ENCODE peak calls at places on chromosomes 13 and 19, in seven cellular contexts. B, A, J, T, M, O and Z are unnamed samples.

GRCh38 chr13:71360041-71360440 is 507.0 kb downstream of the DACH1 start:
- DNase-seq in T (no peak), J (no peak), O (no peak), B (no peak), M (peak), A (no peak), Z (no peak)

GRCh38 chr19:38718747-38719543 is 25.3 kb downstream of the CAPN12 start:
- DNase-seq in A (peak), M (peak), T (no peak), B (no peak), O (peak), J (no peak), Z (no peak)

GRCh38 chr19:32450217-32450616 is 44.6 kb downstream of the DPY19L3 start:
- DNase-seq in T (no peak), O (no peak), M (peak), B (no peak), A (no peak), J (no peak), Z (no peak)

GRCh38 chr19:57708641-57709354 is at the start of gene ZNF154:
- DNase-seq in O (peak), B (peak), A (peak), M (peak), T (no peak), J (peak), Z (no peak)

GRCh38 chr13:109787135-109787954 is 962 bp upstream of the IRS2 start:
- DNase-seq in J (no peak), T (no peak), M (peak), O (no peak), A (peak), B (peak), Z (peak)

GRCh38 chr19:23311551-23311950 is 61.4 kb upstream of the ZNF724 start:
- DNase-seq in M (no peak), O (no peak), T (no peak), J (no peak), B (no peak), A (no peak), Z (no peak)

GRCh38 chr19:6212403-6213265 is 67.1 kb downstream of the MLLT1 start:
- DNase-seq in A (peak), B (no peak), O (no peak), T (no peak), M (no peak), J (no peak), Z (peak)

GRCh38 chr13:108827637-108828036 is 198.2 kb downstream of the MYO16 start:
- DNase-seq in T (no peak), B (no peak), A (no peak), J (no peak), M (no peak), O (no peak), Z (no peak)

GRCh38 chr19:42606660-42607351 is 12.1 kb upstream of the CEACAM8 start:
- DNase-seq in B (peak), J (no peak), M (peak), A (peak), O (no peak), T (peak), Z (peak)

GRCh38 chr19:16197622-16198362 is at the start of gene AP1M1:
- DNase-seq in M (peak), B (peak), T (peak), A (peak), J (peak), O (peak), Z (peak)

GRCh38 chr19:4456843-4457653 is 546 bp downstream of the UBXN6 start:
- DNase-seq in A (peak), B (peak), J (no peak), O (no peak), M (peak), T (peak), Z (no peak)

GRCh38 chr19:35710784-35711723 is 6.7 kb downstream of the ZBTB32 start:
- DNase-seq in O (no peak), M (no peak), B (no peak), J (no peak), A (no peak), T (no peak), Z (no peak)

GRCh38 chr19:35513231-35513974 is at the start of gene DMKN:
- DNase-seq in A (no peak), J (no peak), O (no peak), B (no peak), M (peak), T (peak), Z (no peak)

GRCh38 chr13:74070513-74070912 is 63.7 kb downstream of the KLF12 start:
- DNase-seq in T (no peak), J (no peak), M (no peak), O (no peak), B (no peak), A (no peak), Z (no peak)

GRCh38 chr13:23321534-23322241 is 111.8 kb downstream of the SACS start:
- DNase-seq in J (no peak), M (peak), O (no peak), B (no peak), A (peak), T (peak), Z (no peak)

GRCh38 chr19:11295665-11296245 is at the start of gene TSPAN16:
- DNase-seq in B (no peak), J (no peak), A (peak), O (no peak), M (no peak), T (no peak), Z (no peak)

GRCh38 chr13:24503376-24503690 is 9.2 kb downstream of the PARP4 start:
- DNase-seq in B (no peak), T (no peak), A (no peak), M (no peak), J (no peak), O (no peak), Z (no peak)

GRCh38 chr13:19782049-19782726 is 557 bp downstream of the PSPC1 start:
- DNase-seq in O (peak), A (peak), M (peak), B (peak), T (peak), J (peak), Z (peak)

GRCh38 chr13:23898101-23898500 is 799 bp upstream of the C1QTNF9B start:
- DNase-seq in O (no peak), B (no peak), M (peak), T (no peak), A (peak), J (no peak), Z (no peak)

GRCh38 chr19:56091066-56091490 is 30.0 kb downstream of the ZNF787 start:
- DNase-seq in O (no peak), J (no peak), M (peak), B (no peak), A (no peak), T (peak), Z (peak)

GRCh38 chr13:20190481-20191310 is 2.0 kb downstream of the GJB2 start:
- DNase-seq in T (peak), A (no peak), M (peak), J (no peak), B (no peak), O (no peak), Z (no peak)

GRCh38 chr13:65841156-65841555 is 1389.0 kb downstream of the PCDH9 start:
- DNase-seq in B (no peak), O (no peak), A (no peak), M (no peak), J (no peak), T (no peak), Z (no peak)

GRCh38 chr19:30222428-30222873 is 149.7 kb upstream of the ZNF536 start:
- DNase-seq in B (no peak), O (no peak), M (no peak), T (no peak), A (peak), J (no peak), Z (no peak)

GRCh38 chr19:50690439-50690838 is 29.2 kb downstream of the SHANK1 start:
- DNase-seq in M (no peak), A (no peak), J (no peak), O (no peak), T (no peak), B (no peak), Z (no peak)

GRCh38 chr19:802888-803561 is 5.8 kb downstream of the PTBP1 start:
- DNase-seq in T (no peak), B (no peak), A (peak), J (no peak), M (no peak), O (no peak), Z (no peak)

GRCh38 chr13:99376924-99377323 is 69.7 kb upstream of the GPR183 start:
- DNase-seq in B (no peak), T (no peak), O (no peak), J (no peak), M (no peak), A (no peak), Z (no peak)

GRCh38 chr13:112928958-112929777 is 39.8 kb upstream of the MCF2L start:
- DNase-seq in M (peak), T (no peak), B (no peak), A (peak), J (no peak), O (no peak), Z (peak)